ENCODE peak calls at places on chromosomes 1 and 21, in ten cellular contexts. One of them, this sample, is unnamed.

GRCh38 chr1:167955915-167956314 is 19.0 kb upstream of the MPC2 start:
- DNase-seq in keratinocyte: no peak
- DNase-seq in endodermal cell: no peak
- DNase-seq in H9: no peak
- DNase-seq in HCT116: no peak
- DNase-seq in fibroblast of lung: peak; percentile 15
- DNase-seq in IMR-90: peak; percentile 39
- DNase-seq in MM.1S: no peak
- DNase-seq in GM12878: no peak
- DNase-seq in neural progenitor cell: no peak
- DNase-seq in this sample: no peak

GRCh38 chr1:67434491-67434890 is 4.3 kb upstream of the SERBP1 start:
- DNase-seq in keratinocyte: no peak
- DNase-seq in endodermal cell: no peak
- DNase-seq in H9: no peak
- DNase-seq in HCT116: no peak
- DNase-seq in fibroblast of lung: no peak
- DNase-seq in IMR-90: peak; percentile 17
- DNase-seq in MM.1S: no peak
- DNase-seq in GM12878: no peak
- DNase-seq in neural progenitor cell: no peak
- DNase-seq in this sample: no peak

GRCh38 chr1:47436979-47437517 is 796 bp upstream of the FOXD2 start:
- DNase-seq in keratinocyte: no peak
- DNase-seq in endodermal cell: no peak
- DNase-seq in H9: no peak
- DNase-seq in HCT116: no peak
- DNase-seq in fibroblast of lung: no peak
- DNase-seq in IMR-90: peak; percentile 29
- DNase-seq in MM.1S: no peak
- DNase-seq in GM12878: no peak
- DNase-seq in neural progenitor cell: peak; percentile 58
- DNase-seq in this sample: no peak

GRCh38 chr1:37634554-37635308 is at the start of gene RSPO1:
- DNase-seq in keratinocyte: no peak
- DNase-seq in endodermal cell: peak; percentile 73
- DNase-seq in H9: peak; percentile 47
- DNase-seq in HCT116: no peak
- DNase-seq in fibroblast of lung: peak; percentile 15
- DNase-seq in IMR-90: no peak
- DNase-seq in MM.1S: no peak
- DNase-seq in GM12878: no peak
- DNase-seq in neural progenitor cell: peak; percentile 82
- DNase-seq in this sample: peak; percentile 78

GRCh38 chr1:97827887-97828286 is 92.9 kb downstream of the DPYD start:
- DNase-seq in keratinocyte: no peak
- DNase-seq in endodermal cell: no peak
- DNase-seq in H9: no peak
- DNase-seq in HCT116: no peak
- DNase-seq in fibroblast of lung: peak; percentile 53
- DNase-seq in IMR-90: no peak
- DNase-seq in MM.1S: no peak
- DNase-seq in GM12878: no peak
- DNase-seq in neural progenitor cell: peak; percentile 36
- DNase-seq in this sample: no peak

GRCh38 chr1:178501705-178502329 is 5.1 kb upstream of the CLEC20A start:
- DNase-seq in keratinocyte: peak; percentile 35
- DNase-seq in endodermal cell: peak; percentile 95
- DNase-seq in H9: peak; percentile 87
- DNase-seq in HCT116: peak; percentile 48
- DNase-seq in fibroblast of lung: peak; percentile 46
- DNase-seq in IMR-90: peak; percentile 64
- DNase-seq in MM.1S: peak; percentile 70
- DNase-seq in GM12878: peak; percentile 1
- DNase-seq in neural progenitor cell: peak; percentile 88
- DNase-seq in this sample: peak; percentile 88

GRCh38 chr1:108886292-108886691 is 9.5 kb downstream of the GPSM2 start:
- DNase-seq in keratinocyte: no peak
- DNase-seq in endodermal cell: no peak
- DNase-seq in H9: no peak
- DNase-seq in HCT116: no peak
- DNase-seq in fibroblast of lung: no peak
- DNase-seq in IMR-90: no peak
- DNase-seq in MM.1S: no peak
- DNase-seq in GM12878: no peak
- DNase-seq in neural progenitor cell: no peak
- DNase-seq in this sample: no peak

GRCh38 chr1:37697090-37697489 is 4.8 kb downstream of the CDCA8 start:
- DNase-seq in keratinocyte: no peak
- DNase-seq in endodermal cell: no peak
- DNase-seq in H9: no peak
- DNase-seq in HCT116: no peak
- DNase-seq in fibroblast of lung: no peak
- DNase-seq in IMR-90: no peak
- DNase-seq in MM.1S: no peak
- DNase-seq in GM12878: no peak
- DNase-seq in neural progenitor cell: no peak
- DNase-seq in this sample: no peak

GRCh38 chr1:232764458-232765231 is 40.6 kb upstream of the MAP10 start:
- DNase-seq in keratinocyte: no peak
- DNase-seq in endodermal cell: no peak
- DNase-seq in H9: no peak
- DNase-seq in HCT116: no peak
- DNase-seq in fibroblast of lung: no peak
- DNase-seq in IMR-90: no peak
- DNase-seq in MM.1S: no peak
- DNase-seq in GM12878: no peak
- DNase-seq in neural progenitor cell: no peak
- DNase-seq in this sample: no peak

GRCh38 chr1:923131-923990 is at the start of gene SAMD11:
- DNase-seq in keratinocyte: no peak
- DNase-seq in endodermal cell: peak; percentile 91
- DNase-seq in H9: peak; percentile 68
- DNase-seq in HCT116: peak; percentile 54
- DNase-seq in fibroblast of lung: peak; percentile 90
- DNase-seq in IMR-90: peak; percentile 76
- DNase-seq in MM.1S: peak; percentile 50
- DNase-seq in GM12878: no peak
- DNase-seq in neural progenitor cell: peak; percentile 92
- DNase-seq in this sample: peak; percentile 93

GRCh38 chr21:42775123-42775522 is 104.2 kb downstream of the WDR4 start:
- DNase-seq in keratinocyte: no peak
- DNase-seq in endodermal cell: no peak
- DNase-seq in H9: no peak
- DNase-seq in HCT116: no peak
- DNase-seq in fibroblast of lung: no peak
- DNase-seq in IMR-90: no peak
- DNase-seq in MM.1S: no peak
- DNase-seq in GM12878: no peak
- DNase-seq in neural progenitor cell: no peak
- DNase-seq in this sample: no peak

GRCh38 chr21:29805110-29805509 is 134.7 kb downstream of the GRIK1 start:
- DNase-seq in keratinocyte: no peak
- DNase-seq in endodermal cell: no peak
- DNase-seq in H9: no peak
- DNase-seq in HCT116: no peak
- DNase-seq in fibroblast of lung: no peak
- DNase-seq in IMR-90: no peak
- DNase-seq in MM.1S: no peak
- DNase-seq in GM12878: no peak
- DNase-seq in neural progenitor cell: no peak
- DNase-seq in this sample: no peak

GRCh38 chr1:30123896-30124295 is 599.5 kb downstream of the MATN1 start:
- DNase-seq in keratinocyte: no peak
- DNase-seq in endodermal cell: no peak
- DNase-seq in H9: no peak
- DNase-seq in HCT116: no peak
- DNase-seq in fibroblast of lung: no peak
- DNase-seq in IMR-90: no peak
- DNase-seq in MM.1S: no peak
- DNase-seq in GM12878: no peak
- DNase-seq in neural progenitor cell: no peak
- DNase-seq in this sample: no peak

GRCh38 chr1:61079898-61080336 is 2.4 kb upstream of the NFIA start:
- DNase-seq in keratinocyte: no peak
- DNase-seq in endodermal cell: peak; percentile 87
- DNase-seq in H9: peak; percentile 82
- DNase-seq in HCT116: peak; percentile 69
- DNase-seq in fibroblast of lung: peak; percentile 69
- DNase-seq in IMR-90: peak; percentile 67
- DNase-seq in MM.1S: no peak
- DNase-seq in GM12878: no peak
- DNase-seq in neural progenitor cell: peak; percentile 60
- DNase-seq in this sample: peak; percentile 92

GRCh38 chr1:106296431-106296830 is 760.0 kb upstream of the PRMT6 start:
- DNase-seq in keratinocyte: no peak
- DNase-seq in endodermal cell: no peak
- DNase-seq in H9: no peak
- DNase-seq in HCT116: no peak
- DNase-seq in fibroblast of lung: no peak
- DNase-seq in IMR-90: no peak
- DNase-seq in MM.1S: no peak
- DNase-seq in GM12878: no peak
- DNase-seq in neural progenitor cell: no peak
- DNase-seq in this sample: no peak

GRCh38 chr1:22696610-22697009 is 14.0 kb upstream of the EPHB2 start:
- DNase-seq in keratinocyte: no peak
- DNase-seq in endodermal cell: no peak
- DNase-seq in H9: no peak
- DNase-seq in HCT116: no peak
- DNase-seq in fibroblast of lung: no peak
- DNase-seq in IMR-90: no peak
- DNase-seq in MM.1S: no peak
- DNase-seq in GM12878: no peak
- DNase-seq in neural progenitor cell: no peak
- DNase-seq in this sample: no peak

DNA sequence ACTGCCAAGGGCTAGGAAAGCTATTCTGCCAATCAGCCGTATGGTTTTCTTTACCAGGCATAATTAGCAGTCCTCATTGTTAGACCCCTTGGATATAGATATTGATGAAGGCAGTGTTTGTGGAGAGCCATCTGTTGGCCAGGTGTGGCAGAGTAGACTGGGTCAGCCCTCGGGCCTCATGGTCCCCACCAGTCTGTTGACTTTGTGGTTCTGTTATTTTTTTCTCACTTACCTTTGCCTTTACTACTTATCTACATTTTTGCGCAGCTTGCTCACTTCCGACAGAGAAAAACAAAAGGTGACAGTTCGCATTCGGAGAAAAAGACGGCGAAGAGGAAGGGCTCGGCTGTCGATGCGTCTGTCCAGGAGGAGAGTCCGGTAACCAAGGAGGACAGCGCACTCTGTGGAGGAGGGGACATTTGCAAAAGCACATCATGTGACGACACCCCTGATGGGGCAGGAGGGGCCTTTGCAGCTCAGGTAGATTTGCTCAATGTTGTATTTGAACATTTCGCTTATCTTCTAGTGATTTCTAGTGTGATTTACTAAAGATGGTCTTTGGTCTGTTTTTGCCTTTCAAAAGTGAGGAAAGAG is 2.3 kb downstream of the PCNT start:
- DNase-seq in keratinocyte: no peak
- DNase-seq in endodermal cell: no peak
- DNase-seq in H9: no peak
- DNase-seq in HCT116: no peak
- DNase-seq in fibroblast of lung: no peak
- DNase-seq in IMR-90: no peak
- DNase-seq in MM.1S: no peak
- DNase-seq in GM12878: no peak
- DNase-seq in neural progenitor cell: no peak
- DNase-seq in this sample: no peak
- TF ChIP-seq CTCF in keratinocyte: peak; percentile 52
- TF ChIP-seq CTCF in endodermal cell: peak; percentile 41
- TF ChIP-seq CTCF in H9: peak; percentile 32
- TF ChIP-seq CTCF in HCT116: peak; percentile 37
- TF ChIP-seq CTCF in fibroblast of lung: no peak
- TF ChIP-seq CTCF in IMR-90: no peak
- TF ChIP-seq CTCF in MM.1S: peak; percentile 7
- TF ChIP-seq CTCF in GM12878: no peak
- TF ChIP-seq CTCF in neural progenitor cell: peak; percentile 12
- TF ChIP-seq CTCF in this sample: no peak

GRCh38 chr1:15090373-15090772 is 63.2 kb upstream of the TMEM51 start:
- DNase-seq in keratinocyte: no peak
- DNase-seq in endodermal cell: peak; percentile 94
- DNase-seq in H9: peak; percentile 92
- DNase-seq in HCT116: peak; percentile 31
- DNase-seq in fibroblast of lung: no peak
- DNase-seq in IMR-90: no peak
- DNase-seq in MM.1S: peak; percentile 82
- DNase-seq in GM12878: no peak
- DNase-seq in neural progenitor cell: peak; percentile 86
- DNase-seq in this sample: peak; percentile 95
- H3K9ac ChIP-seq in keratinocyte: no peak overlapping the region
- H3K9ac ChIP-seq in endodermal cell: peak overlapping the region; percentile 26
- H3K9ac ChIP-seq in H9: no peak overlapping the region
- H3K9ac ChIP-seq in HCT116: peak overlapping the region; percentile 13
- H3K9ac ChIP-seq in fibroblast of lung: no peak overlapping the region
- H3K9ac ChIP-seq in IMR-90: no peak overlapping the region
- H3K9ac ChIP-seq in MM.1S: no peak overlapping the region
- H3K9ac ChIP-seq in GM12878: no peak overlapping the region
- H3K9ac ChIP-seq in neural progenitor cell: no peak overlapping the region
- H3K9ac ChIP-seq in this sample: no peak overlapping the region

DNA sequence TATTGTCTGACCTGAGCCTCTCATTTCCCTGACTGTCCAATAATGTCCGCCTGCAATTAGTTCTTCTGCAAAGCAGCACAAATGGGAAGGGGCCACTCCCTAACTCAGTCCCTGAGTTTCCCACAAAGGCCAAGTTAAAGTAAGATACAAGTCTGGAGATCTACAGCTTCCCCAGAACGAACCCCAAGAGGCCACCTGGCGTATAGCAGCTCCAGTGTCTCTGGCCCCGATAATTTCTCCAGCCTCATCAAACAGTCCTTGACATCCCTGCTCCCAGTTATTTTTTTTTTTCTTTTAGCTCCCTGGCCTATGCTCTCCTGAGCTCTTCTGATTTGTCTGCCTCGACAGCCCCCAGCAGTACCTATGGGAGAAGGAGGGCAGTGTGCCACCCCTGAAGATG is 8.1 kb upstream of the ACKR1 start:
- DNase-seq in keratinocyte: no peak
- DNase-seq in endodermal cell: peak; percentile 74
- DNase-seq in H9: no peak
- DNase-seq in HCT116: no peak
- DNase-seq in fibroblast of lung: no peak
- DNase-seq in IMR-90: no peak
- DNase-seq in MM.1S: no peak
- DNase-seq in GM12878: no peak
- DNase-seq in neural progenitor cell: no peak
- DNase-seq in this sample: no peak
- TF ChIP-seq CTCF in keratinocyte: no peak
- TF ChIP-seq CTCF in endodermal cell: peak; percentile 68
- TF ChIP-seq CTCF in H9: peak; percentile 55
- TF ChIP-seq CTCF in HCT116: peak; percentile 28
- TF ChIP-seq CTCF in fibroblast of lung: no peak
- TF ChIP-seq CTCF in IMR-90: no peak
- TF ChIP-seq CTCF in MM.1S: peak; percentile 41
- TF ChIP-seq CTCF in GM12878: peak; percentile 36
- TF ChIP-seq CTCF in neural progenitor cell: peak; percentile 42
- TF ChIP-seq CTCF in this sample: no peak

DNA sequence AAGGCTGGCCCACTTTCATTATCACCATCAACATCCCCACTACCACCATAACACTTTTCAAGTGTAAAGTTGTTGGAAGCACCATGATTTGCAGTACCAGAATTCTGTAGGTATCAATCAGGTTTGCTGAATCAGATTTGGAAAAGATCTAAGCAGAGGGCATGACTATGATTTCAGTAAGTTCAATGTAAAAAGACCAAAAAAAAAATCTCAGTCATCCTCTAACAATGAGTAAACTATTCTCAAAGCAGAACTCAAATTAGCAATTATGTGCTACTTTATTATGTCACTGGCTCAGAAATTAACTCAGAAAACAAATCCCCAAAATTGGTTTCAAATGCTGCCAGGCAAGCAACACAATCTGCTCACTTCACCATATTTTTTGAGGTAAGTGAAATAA is 187.8 kb upstream of the HP1BP3 start:
- DNase-seq in keratinocyte: no peak
- DNase-seq in endodermal cell: no peak
- DNase-seq in H9: no peak
- DNase-seq in HCT116: no peak
- DNase-seq in fibroblast of lung: no peak
- DNase-seq in IMR-90: no peak
- DNase-seq in MM.1S: no peak
- DNase-seq in GM12878: no peak
- DNase-seq in neural progenitor cell: no peak
- DNase-seq in this sample: no peak
- H3K9ac ChIP-seq in keratinocyte: no peak overlapping the region
- H3K9ac ChIP-seq in endodermal cell: no peak overlapping the region
- H3K9ac ChIP-seq in H9: no peak overlapping the region
- H3K9ac ChIP-seq in HCT116: no peak overlapping the region
- H3K9ac ChIP-seq in fibroblast of lung: no peak overlapping the region
- H3K9ac ChIP-seq in IMR-90: no peak overlapping the region
- H3K9ac ChIP-seq in MM.1S: no peak overlapping the region
- H3K9ac ChIP-seq in GM12878: no peak overlapping the region
- H3K9ac ChIP-seq in neural progenitor cell: no peak overlapping the region
- H3K9ac ChIP-seq in this sample: no peak overlapping the region